ENCODE peak calls at places on chromosomes 7 and 10, in nine cellular contexts. M, U, D, Y, C, N, J, Q and O are unnamed samples.

GRCh38 chr10:74244097-74244685 is 93.2 kb downstream of the ADK start:
- DNase-seq in U (no peak), Q (peak; percentile 70), C (no peak), N (no peak), J (no peak), M (peak; percentile 74), D (no peak), Y (no peak), O (no peak)

GRCh38 chr10:116770281-116770680 is 27.9 kb upstream of the HSPA12A start:
- DNase-seq in M (no peak), N (no peak), Q (no peak), Y (no peak), D (no peak), C (no peak), U (no peak), J (no peak), O (no peak)

GRCh38 chr7:51731086-51731485 is 414.5 kb upstream of the COBL start:
- DNase-seq in Y (no peak), Q (no peak), M (peak; percentile 5), C (no peak), J (no peak), U (no peak), N (no peak), D (no peak), O (no peak)

GRCh38 chr7:30928254-30928872 is 16.7 kb downstream of the AQP1 start:
- DNase-seq in J (no peak), N (no peak), Y (peak; percentile 23), Q (no peak), C (no peak), D (no peak), U (no peak), M (no peak), O (no peak)

GRCh38 chr10:77587424-77587806 is 50.2 kb downstream of the KCNMA1 start:
- DNase-seq in D (no peak), M (no peak), N (no peak), Q (no peak), Y (no peak), C (no peak), J (no peak), U (no peak), O (no peak)

GRCh38 chr10:102668312-102669110 is 24.2 kb downstream of the TRIM8 start:
- DNase-seq in N (no peak), Q (no peak), C (no peak), J (no peak), Y (peak; percentile 56), U (no peak), D (no peak), M (no peak), O (no peak)

GRCh38 chr7:16982640-16983103 is 100.9 kb upstream of the AGR3 start:
- DNase-seq in J (no peak), M (peak; percentile 69), Y (no peak), N (no peak), U (no peak), Q (peak; percentile 45), D (no peak), C (no peak), O (no peak)

GRCh38 chr7:37694208-37695080 is 10.9 kb downstream of the GPR141 start:
- DNase-seq in M (no peak), Y (peak; percentile 65), Q (no peak), U (no peak), D (no peak), C (peak; percentile 19), N (peak; percentile 58), J (no peak), O (no peak)

GRCh38 chr10:75408512-75408881 is 6.9 kb upstream of the ZNF503 start:
- DNase-seq in Y (peak; percentile 70), U (peak; percentile 54), J (no peak), M (no peak), C (no peak), D (peak; percentile 26), Q (peak; percentile 38), N (no peak), O (no peak)

GRCh38 chr7:101126651-101127459 is at the start of gene SERPINE1:
- DNase-seq in Y (peak; percentile 86), U (peak; percentile 91), N (peak; percentile 83), J (peak; percentile 41), D (peak; percentile 61), C (peak; percentile 80), M (peak; percentile 99), Q (peak; percentile 69), O (no peak)

GRCh38 chr7:94664023-94664422 is 8.1 kb upstream of the SGCE start:
- DNase-seq in J (no peak), C (no peak), Y (no peak), D (no peak), M (no peak), U (no peak), Q (no peak), N (no peak), O (no peak)

GRCh38 chr10:124161212-124162000 is 68.0 kb upstream of the CHST15 start:
- DNase-seq in U (no peak), N (no peak), Y (no peak), Q (no peak), M (no peak), J (no peak), C (no peak), D (no peak), O (no peak)

DNA sequence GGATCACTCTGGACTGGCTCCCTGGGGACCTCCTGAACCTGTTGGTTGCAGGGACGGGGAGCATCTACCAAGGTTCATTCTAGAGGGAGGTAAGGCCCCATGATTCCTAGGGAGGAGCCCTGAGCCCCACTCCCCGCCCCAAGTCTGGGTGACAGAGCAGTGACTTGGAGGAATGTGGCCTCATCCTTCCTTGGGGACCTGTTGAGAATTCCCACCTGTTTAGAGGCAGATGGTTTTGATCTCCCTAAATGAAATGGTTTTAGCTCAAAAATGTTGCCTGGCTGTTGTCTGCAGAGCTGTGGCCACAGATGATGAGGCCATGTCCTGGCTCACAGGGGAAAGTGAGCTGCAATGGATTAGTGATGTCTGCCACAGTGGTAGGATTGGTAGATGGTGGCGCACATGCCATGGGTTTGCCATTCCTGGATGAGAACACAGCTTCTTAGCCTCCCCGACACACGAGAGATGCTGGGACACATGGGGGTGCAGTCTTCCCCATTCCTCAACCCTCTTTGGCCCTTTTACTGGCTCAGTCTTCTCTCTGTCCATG is 12.3 kb downstream of the C10orf105 start:
- DNase-seq in J (no peak), C (no peak), D (no peak), Q (no peak), N (no peak), M (no peak), U (no peak), Y (no peak), O (no peak)
- TF ChIP-seq CTCF in J (no peak), C (no peak), D (no peak), Q (no peak), N (no peak), M (no peak), U (no peak), Y (no peak), O (no peak)

DNA sequence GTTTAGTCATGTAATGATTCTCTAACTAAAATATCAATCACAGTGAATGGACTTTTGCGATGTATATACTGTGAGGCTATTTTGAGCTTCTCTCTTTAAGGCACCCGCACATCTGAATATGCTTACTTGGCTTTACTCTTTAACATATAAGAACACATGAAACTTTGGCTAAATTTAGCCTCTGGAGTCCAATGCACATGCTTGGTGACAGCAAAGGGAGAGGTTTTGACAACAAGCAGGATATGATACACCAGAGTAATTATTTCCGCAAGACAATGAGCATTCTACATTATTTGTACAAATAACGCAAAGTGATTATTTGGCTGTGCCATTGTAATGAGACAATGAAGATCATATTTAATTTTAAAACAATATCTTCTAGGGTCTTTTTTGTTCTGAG is 72.4 kb downstream of the ARID5B start:
- DNase-seq in J (no peak), U (no peak), M (no peak), Y (no peak), N (no peak), Q (peak; percentile 28), C (no peak), D (no peak), O (no peak)
- TF ChIP-seq CTCF in J (no peak), U (no peak), M (no peak), Y (no peak), N (no peak), Q (no peak), C (no peak), D (no peak), O (no peak)

DNA sequence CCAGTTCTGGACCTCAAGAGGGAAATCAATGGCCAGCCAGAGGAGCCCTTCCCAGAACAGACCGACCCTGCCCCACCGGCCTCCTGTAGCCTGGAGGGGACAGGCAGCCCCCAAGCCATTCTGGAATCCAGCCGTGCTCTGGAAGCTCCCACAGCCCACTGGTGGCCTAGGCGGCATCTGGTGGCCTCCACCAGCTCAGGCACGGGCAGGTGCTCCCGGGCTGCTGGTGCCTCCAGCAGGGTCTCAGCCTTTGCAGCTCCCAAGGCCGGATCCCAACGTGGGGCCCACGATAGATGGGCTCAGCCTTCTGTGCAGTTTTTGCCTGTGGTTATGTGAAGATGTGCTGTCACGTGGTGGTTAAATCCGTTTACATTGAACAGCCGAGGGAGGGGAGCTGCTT is 44.3 kb downstream of the JAKMIP3 start:
- DNase-seq in J (peak; percentile 2), U (peak; percentile 3), Y (no peak), M (no peak), C (no peak), D (peak; percentile 6), N (peak; percentile 39), Q (no peak), O (no peak)
- TF ChIP-seq CTCF in J (no peak), U (no peak), Y (no peak), M (no peak), C (no peak), D (no peak), N (no peak), Q (no peak), O (no peak)

GRCh38 chr10:79128923-79129305 is 60.1 kb downstream of the ZMIZ1 start:
- DNase-seq in U (no peak), Y (no peak), Q (no peak), N (no peak), M (no peak), C (no peak), J (no peak), D (no peak), O (no peak)

GRCh38 chr10:79130255-79130654 is 61.5 kb downstream of the ZMIZ1 start:
- DNase-seq in C (no peak), Q (no peak), Y (no peak), D (no peak), N (no peak), J (no peak), U (no peak), M (no peak), O (no peak)

GRCh38 chr10:79128241-79128922 is 59.6 kb downstream of the ZMIZ1 start:
- DNase-seq in M (no peak), D (no peak), U (no peak), N (no peak), C (no peak), J (no peak), Q (no peak), Y (no peak), O (no peak)

GRCh38 chr10:79130846-79131245 is 62.1 kb downstream of the ZMIZ1 start:
- DNase-seq in N (no peak), Y (no peak), C (no peak), M (no peak), J (no peak), D (no peak), Q (no peak), U (no peak), O (no peak)

GRCh38 chr10:79129361-79129997 is 60.7 kb downstream of the ZMIZ1 start:
- DNase-seq in J (peak; percentile 50), D (peak; percentile 87), C (no peak), Y (no peak), N (no peak), M (peak; percentile 73), U (peak; percentile 71), Q (peak; percentile 73), O (no peak)
- TF ChIP-seq CTCF in J (no peak), D (no peak), C (no peak), Y (no peak), N (no peak), M (peak; percentile 14), U (no peak), Q (no peak), O (no peak)